ENCODE peak calls at places on chromosomes 12 and 14, in five cellular contexts. H is fibroblast of lung, T is cardiac fibroblast, R is adrenal gland, Z is NT2/D1. O is an unnamed sample.

GRCh38 chr14:99189201-99189801 is 82.7 kb downstream of the BCL11B start:
- DNase-seq in R (no peak), T (no peak), Z (no peak), H (no peak), O (no peak)

GRCh38 chr12:104055686-104056388 is 5.8 kb upstream of the GLT8D2 start:
- DNase-seq in T (peak), Z (no peak), H (peak), R (peak), O (peak)

GRCh38 chr14:55336161-55336560 is 64.9 kb downstream of the FBXO34 start:
- DNase-seq in H (no peak), T (peak), R (no peak), Z (no peak), O (no peak)

GRCh38 chr12:24864796-24865125 is 84.1 kb downstream of the BCAT1 start:
- DNase-seq in Z (peak), H (peak), T (no peak), R (no peak), O (peak)

GRCh38 chr14:74984241-74985027 is 18.3 kb upstream of the EIF2B2 start:
- DNase-seq in Z (no peak), R (peak), T (no peak), H (no peak), O (no peak)

GRCh38 chr14:30125322-30125944 is 197.8 kb upstream of the PRKD1 start:
- DNase-seq in R (no peak), Z (no peak), T (no peak), H (peak), O (no peak)

GRCh38 chr14:34710744-34711143 is 3.6 kb downstream of the CFL2 start:
- DNase-seq in H (peak), Z (no peak), T (peak), R (no peak), O (peak)

GRCh38 chr14:68535404-68536024 is 257.4 kb downstream of the ZFP36L1 start:
- DNase-seq in Z (no peak), T (peak), R (no peak), H (peak), O (peak)

GRCh38 chr14:54902143-54902520 is 494 bp downstream of the GCH1 start:
- DNase-seq in R (peak), H (peak), T (peak), Z (peak), O (peak)

GRCh38 chr14:20986811-20987210 is 3.0 kb upstream of the METTL17 start:
- DNase-seq in Z (no peak), H (peak), R (peak), T (peak), O (peak)

GRCh38 chr14:29911815-29912214 is 15.8 kb downstream of the PRKD1 start:
- DNase-seq in Z (no peak), T (no peak), H (no peak), R (no peak), O (no peak)

GRCh38 chr14:56808314-56809201 is 1.7 kb downstream of the OTX2 start:
- DNase-seq in Z (no peak), T (no peak), H (no peak), R (no peak), O (no peak)
- H3K4me3 ChIP-seq in Z (peak), T (no peak), H (no peak), R (no peak), O (no peak)

GRCh38 chr14:103997391-103997790 is 55.1 kb upstream of the RD3L start:
- DNase-seq in R (no peak), T (no peak), H (no peak), Z (no peak), O (no peak)
- H3K4me3 ChIP-seq in R (no peak), T (no peak), H (no peak), Z (no peak), O (no peak)

DNA sequence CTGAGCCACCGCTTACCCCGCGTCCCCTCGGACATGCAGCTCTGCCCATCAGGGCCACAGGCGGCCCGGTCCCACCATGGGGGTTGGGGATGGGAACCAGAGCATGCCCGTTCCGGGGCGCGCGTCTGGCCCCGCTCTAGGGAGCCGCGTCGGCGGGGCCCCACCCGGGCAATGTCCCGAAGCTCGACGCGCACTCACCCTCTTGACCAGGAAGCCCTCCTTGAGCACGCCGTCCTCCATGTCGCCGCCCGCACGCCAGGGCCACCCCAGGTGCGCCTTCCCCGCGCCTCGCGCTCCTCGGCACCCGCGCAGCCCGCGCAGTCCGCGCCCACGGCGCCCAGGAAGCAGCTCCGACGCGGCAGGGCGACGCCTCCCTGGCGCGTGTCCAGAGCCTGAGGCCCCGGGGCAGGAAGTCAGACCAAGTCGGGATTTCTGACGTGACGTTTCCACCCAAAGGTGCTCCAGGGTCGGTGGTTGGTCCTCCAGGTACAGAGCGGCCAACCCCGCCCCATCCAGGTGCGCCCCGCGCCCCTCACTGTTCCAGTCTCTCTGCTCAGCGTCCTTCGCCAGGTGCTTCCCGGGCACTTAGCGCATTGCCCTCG is at the start of gene PLEK2:
- DNase-seq in H (peak), Z (no peak), R (peak), T (peak), O (peak)
- H3K4me3 ChIP-seq in H (peak), Z (no peak), R (no peak), T (peak), O (peak)

GRCh38 chr12:57735952-57736742 is 2.4 kb downstream of the AGAP2 start:
- DNase-seq in Z (no peak), R (no peak), H (peak), T (peak), O (peak)
- H3K4me3 ChIP-seq in Z (peak), R (no peak), H (peak), T (no peak), O (peak)

DNA sequence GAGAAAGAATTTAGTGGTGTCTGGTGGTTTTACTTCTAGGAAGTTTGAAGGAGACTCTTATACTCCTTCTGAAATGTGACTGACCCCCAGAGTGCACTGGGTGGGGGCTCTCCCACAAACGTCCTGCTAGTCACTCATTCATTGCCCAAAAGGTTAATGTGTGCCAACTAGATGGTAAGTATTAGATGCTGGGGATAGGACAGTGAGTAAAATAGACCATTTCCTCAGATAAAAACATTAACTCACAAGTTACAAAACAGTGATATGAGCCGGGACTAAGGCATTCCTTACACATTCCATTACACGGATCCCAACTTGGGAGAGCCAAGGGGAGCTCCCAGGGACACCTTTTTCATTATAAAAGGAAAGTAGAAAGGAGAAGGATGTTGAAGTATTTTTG is 185.1 kb downstream of the ATXN7L3B start:
- DNase-seq in R (no peak), T (no peak), Z (no peak), H (peak), O (no peak)
- H3K4me3 ChIP-seq in R (no peak), T (no peak), Z (no peak), H (no peak), O (no peak)

DNA sequence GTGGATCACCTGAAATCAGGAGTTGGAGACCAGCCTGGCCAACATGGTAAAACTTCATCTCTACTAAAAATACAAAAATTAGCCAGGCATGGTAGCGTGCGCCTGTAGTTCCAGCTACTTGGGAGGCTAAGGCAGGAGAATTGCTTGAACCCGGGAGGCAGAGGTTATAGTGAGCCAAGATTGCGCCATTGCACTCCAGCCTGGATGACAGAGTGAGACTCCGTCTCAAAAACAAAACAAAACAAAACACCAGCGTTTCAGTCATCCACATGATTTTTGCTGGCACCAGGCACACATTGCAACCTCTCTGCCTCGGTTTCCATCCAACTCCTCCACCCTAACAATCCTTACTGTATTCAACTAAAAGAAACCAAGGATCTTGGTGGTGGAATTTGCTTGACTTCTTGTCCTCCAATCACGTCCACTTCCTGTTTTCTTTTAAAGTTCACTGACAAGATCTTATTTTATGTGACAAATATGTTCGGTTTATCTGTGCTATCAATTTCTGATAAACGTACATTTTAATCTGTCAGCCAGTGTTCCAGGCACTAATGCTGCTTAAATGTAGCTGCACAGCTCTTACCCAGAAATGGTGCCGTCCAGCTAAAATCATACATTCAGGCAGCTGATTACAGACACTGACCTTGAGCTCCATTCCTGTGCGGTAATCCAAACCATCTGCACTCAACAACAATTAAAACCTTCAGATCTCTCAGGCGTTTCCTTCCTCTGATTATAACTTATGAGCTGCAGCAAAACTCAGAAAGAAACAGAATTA is 26.7 kb upstream of the RASSF3 start:
- DNase-seq in T (peak), Z (no peak), R (peak), H (no peak), O (peak)
- H3K4me3 ChIP-seq in T (no peak), Z (no peak), R (no peak), H (peak), O (peak)

GRCh38 chr12:69476276-69477017 is 6.3 kb downstream of the FRS2 start:
- DNase-seq in Z (no peak), R (no peak), T (peak), H (no peak), O (peak)
- H3K4me3 ChIP-seq in Z (no peak), R (no peak), T (no peak), H (no peak), O (no peak)

GRCh38 chr14:31566456-31566855 is 5.3 kb downstream of the NUBPL start:
- DNase-seq in R (no peak), H (peak), Z (no peak), T (no peak), O (no peak)

GRCh38 chr14:31567651-31568050 is 6.4 kb downstream of the NUBPL start:
- DNase-seq in R (no peak), T (no peak), Z (no peak), H (no peak), O (peak)

GRCh38 chr14:31564194-31564593 is 3.0 kb downstream of the NUBPL start:
- DNase-seq in R (no peak), T (no peak), H (no peak), Z (no peak), O (no peak)

GRCh38 chr14:31568671-31569070 is 7.5 kb downstream of the NUBPL start:
- DNase-seq in H (peak), T (peak), R (no peak), Z (no peak), O (peak)

GRCh38 chr14:31568151-31568550 is 6.9 kb downstream of the NUBPL start:
- DNase-seq in Z (no peak), T (peak), R (no peak), H (peak), O (peak)
- H3K4me3 ChIP-seq in Z (no peak), T (no peak), R (no peak), H (no peak), O (no peak)

DNA sequence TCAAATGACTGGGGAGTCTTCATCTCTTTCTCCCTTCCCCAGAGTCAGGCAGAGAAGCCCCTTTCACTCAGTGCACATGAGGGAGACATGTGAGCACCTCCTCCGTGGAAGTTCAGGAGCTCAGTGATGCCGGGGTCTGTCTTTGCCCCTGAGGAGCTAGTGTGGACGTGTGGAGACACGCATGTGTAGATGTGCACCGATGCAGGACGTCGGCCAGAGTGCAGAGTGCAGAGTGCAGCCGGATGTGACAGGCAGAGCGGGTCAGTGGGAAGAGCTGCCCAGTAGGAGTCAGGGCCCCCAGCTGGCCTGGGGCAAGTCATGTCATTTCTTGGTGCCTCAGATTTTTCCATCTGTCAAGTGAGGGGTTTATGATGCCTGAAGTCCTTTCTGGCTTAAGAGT is 20.7 kb downstream of the TSPAN9 start:
- DNase-seq in Z (no peak), R (no peak), H (no peak), T (no peak), O (no peak)
- H3K4me3 ChIP-seq in Z (no peak), R (no peak), H (no peak), T (no peak), O (peak)

O was measured in fibroblast of villous mesenchyme.